ENCODE peak calls at places on chromosomes 12 and 14, in eight cellular contexts. Y is HCT116, L is H1, O is GM12878, G is endothelial cell of umbilical vein, W is SK-N-SH, Z is HepG2, D is K562. B is an unnamed sample.

GRCh38 chr12:45122776-45123380 is 72.0 kb upstream of the DBX2 start:
- DNase-seq in Y (peak; percentile 39), L (no peak), O (no peak), G (peak; percentile 13), W (peak; percentile 41), Z (peak; percentile 17), D (no peak), B (peak; percentile 75)

GRCh38 chr12:68767191-68767590 is 21.2 kb downstream of the SLC35E3 start:
- DNase-seq in Y (no peak), L (no peak), O (no peak), G (no peak), W (no peak), Z (no peak), D (no peak), B (no peak)

GRCh38 chr12:22234561-22234960 is 99.9 kb downstream of the ST8SIA1 start:
- DNase-seq in Y (no peak), L (no peak), O (no peak), G (no peak), W (no peak), Z (no peak), D (no peak), B (no peak)

GRCh38 chr14:58777541-58777979 is 139.8 kb downstream of the DACT1 start:
- DNase-seq in Y (no peak), L (no peak), O (no peak), G (no peak), W (no peak), Z (no peak), D (no peak), B (no peak)

GRCh38 chr14:99597911-99598600 is 6.0 kb downstream of the CCDC85C start:
- DNase-seq in Y (no peak), L (no peak), O (no peak), G (no peak), W (no peak), Z (no peak), D (no peak), B (no peak)

GRCh38 chr14:79586401-79586800 is 624.9 kb downstream of the DIO2 start:
- DNase-seq in Y (no peak), L (no peak), O (no peak), G (no peak), W (no peak), Z (no peak), D (no peak), B (no peak)

GRCh38 chr12:120406080-120406479 is 31.8 kb upstream of the COX6A1 start:
- DNase-seq in Y (no peak), L (no peak), O (no peak), G (peak; percentile 5), W (no peak), Z (no peak), D (no peak), B (no peak)

GRCh38 chr12:68842123-68842522 is 34.1 kb downstream of the MDM2 start:
- DNase-seq in Y (no peak), L (no peak), O (no peak), G (no peak), W (no peak), Z (no peak), D (no peak), B (no peak)

GRCh38 chr12:103102225-103102744 is 144.8 kb downstream of the ASCL1 start:
- DNase-seq in Y (no peak), L (no peak), O (peak; percentile 72), G (no peak), W (no peak), Z (no peak), D (no peak), B (no peak)

GRCh38 chr14:76855066-76855465 is 28.9 kb downstream of the LRRC74A start:
- DNase-seq in Y (no peak), L (no peak), O (no peak), G (no peak), W (no peak), Z (no peak), D (no peak), B (no peak)

GRCh38 chr12:85029456-85029855 is 6.6 kb downstream of the TSPAN19 start:
- DNase-seq in Y (peak; percentile 21), L (no peak), O (no peak), G (peak; percentile 30), W (no peak), Z (peak; percentile 3), D (no peak), B (peak; percentile 35)

GRCh38 chr14:44151120-44151519 is 356.0 kb downstream of the FSCB start:
- DNase-seq in Y (no peak), L (no peak), O (no peak), G (no peak), W (no peak), Z (no peak), D (no peak), B (no peak)

GRCh38 chr14:99982449-99983250 is 82.6 kb upstream of the EVL start:
- DNase-seq in Y (peak; percentile 34), L (no peak), O (peak; percentile 33), G (peak; percentile 73), W (peak; percentile 81), Z (peak; percentile 39), D (peak; percentile 57), B (peak; percentile 35)

GRCh38 chr12:53862831-53863230 is 75.8 kb upstream of the HOXC13 start:
- DNase-seq in Y (no peak), L (no peak), O (no peak), G (no peak), W (no peak), Z (no peak), D (no peak), B (no peak)

GRCh38 chr12:13222076-13222475 is 25.6 kb downstream of the EMP1 start:
- DNase-seq in Y (no peak), L (no peak), O (no peak), G (no peak), W (no peak), Z (no peak), D (no peak), B (no peak)

GRCh38 chr12:103964805-103965204 is 867 bp upstream of the TDG start:
- DNase-seq in Y (no peak), L (no peak), O (no peak), G (no peak), W (no peak), Z (no peak), D (no peak), B (no peak)

GRCh38 chr14:59301354-59301753 is 112.9 kb downstream of the DAAM1 start:
- DNase-seq in Y (no peak), L (no peak), O (peak; percentile 53), G (peak; percentile 50), W (no peak), Z (peak; percentile 78), D (no peak), B (no peak)

GRCh38 chr12:4051616-4052015 is 178.4 kb upstream of the PARP11 start:
- DNase-seq in Y (no peak), L (no peak), O (no peak), G (no peak), W (no peak), Z (no peak), D (no peak), B (no peak)

GRCh38 chr12:109432842-109433304 is 44.2 kb downstream of the KCTD10 start:
- DNase-seq in Y (peak; percentile 84), L (peak; percentile 96), O (no peak), G (peak; percentile 88), W (peak; percentile 65), Z (peak; percentile 69), D (peak; percentile 69), B (peak; percentile 34)
- TF ChIP-seq POLR2AphosphoS5 in Y (no peak), L (no peak), O (no peak), G (no peak), W (no peak), Z (no peak), D (no peak), B (no peak)

GRCh38 chr14:101959277-101959676 is 5.1 kb upstream of the DYNC1H1 start:
- DNase-seq in Y (no peak), L (no peak), O (no peak), G (no peak), W (no peak), Z (no peak), D (no peak), B (no peak)

GRCh38 chr14:101957406-101958234 is 6.8 kb upstream of the DYNC1H1 start:
- DNase-seq in Y (no peak), L (no peak), O (no peak), G (no peak), W (no peak), Z (no peak), D (no peak), B (no peak)

GRCh38 chr14:101956179-101956885 is 8.0 kb upstream of the DYNC1H1 start:
- DNase-seq in Y (no peak), L (no peak), O (no peak), G (no peak), W (no peak), Z (no peak), D (no peak), B (no peak)

GRCh38 chr14:101960225-101960624 is 4.1 kb upstream of the DYNC1H1 start:
- DNase-seq in Y (no peak), L (peak; percentile 60), O (no peak), G (peak; percentile 42), W (no peak), Z (peak; percentile 40), D (peak; percentile 36), B (no peak)

GRCh38 chr14:101958418-101959185 is 5.8 kb upstream of the DYNC1H1 start:
- DNase-seq in Y (no peak), L (no peak), O (no peak), G (no peak), W (no peak), Z (no peak), D (no peak), B (no peak)
- H3K9ac ChIP-seq in Y (no peak overlapping the region), L (no peak overlapping the region), O (no peak overlapping the region), G (no peak overlapping the region), W (no peak overlapping the region), Z (no peak overlapping the region), D (no peak overlapping the region), B (no peak overlapping the region)

DNA sequence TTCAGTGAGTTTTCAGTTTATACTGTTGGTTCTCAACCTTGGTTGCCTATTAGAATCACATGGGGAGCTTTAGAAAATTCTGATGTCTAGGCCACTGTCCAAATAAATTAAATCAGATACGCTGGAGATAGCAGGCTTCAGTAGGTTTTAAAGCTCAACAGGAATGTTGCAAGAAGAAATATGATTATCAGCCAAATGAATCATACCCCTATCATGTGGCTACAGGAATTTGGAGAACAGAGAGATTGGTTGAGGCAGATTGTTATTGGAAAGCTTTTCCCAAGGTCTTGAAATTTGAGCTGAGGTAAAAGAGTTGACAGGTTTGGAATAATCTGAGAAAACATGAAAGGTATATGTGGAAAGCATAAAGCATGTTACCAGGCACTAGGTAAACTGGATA is 125.3 kb downstream of the WIF1 start:
- DNase-seq in Y (no peak), L (no peak), O (no peak), G (no peak), W (no peak), Z (no peak), D (no peak), B (no peak)
- TF ChIP-seq POLR2AphosphoS5 in Y (no peak), L (no peak), O (no peak), G (no peak), W (no peak), Z (no peak), D (no peak), B (no peak)

DNA sequence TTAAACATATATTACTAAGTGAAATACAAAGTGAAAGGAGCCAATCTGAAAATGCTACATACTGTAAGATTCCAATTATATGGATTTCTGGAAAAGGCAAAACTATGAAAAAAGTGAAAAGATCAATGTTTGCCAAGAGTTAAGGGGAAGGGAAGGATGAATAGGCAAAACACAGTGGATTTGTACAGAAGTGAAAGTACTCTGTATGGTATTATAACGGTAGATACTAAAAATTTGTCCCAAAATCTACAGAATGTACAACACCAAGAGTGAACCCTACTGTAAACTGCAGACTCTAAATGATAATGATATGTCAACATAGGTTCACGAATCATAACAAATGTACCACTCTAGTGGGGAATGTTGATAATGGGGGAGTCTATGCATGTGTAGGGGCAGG is 17.8 kb downstream of the EEA1 start:
- DNase-seq in Y (no peak), L (no peak), O (no peak), G (no peak), W (no peak), Z (no peak), D (no peak), B (no peak)
- H3K9ac ChIP-seq in Y (no peak overlapping the region), L (no peak overlapping the region), O (no peak overlapping the region), G (no peak overlapping the region), W (no peak overlapping the region), Z (no peak overlapping the region), D (no peak overlapping the region), B (no peak overlapping the region)

B was measured in SK-N-MC.